ENCODE peak calls at places on chromosome 20, in four cellular contexts. I is mesenchymal stem cell, O is neuronal stem cell, J is mesendoderm. Q is an unnamed sample.

GRCh38 chr20:46199198-46199597 is 81.1 kb downstream of the CD40 start:
- DNase-seq in I (no peak), O (peak; percentile 43), J (peak; percentile 87), Q (peak; percentile 92)

GRCh38 chr20:29419378-29419777 is 1838.1 kb upstream of the DEFB115 start:
- DNase-seq in I (no peak), O (no peak), J (no peak), Q (no peak)

GRCh38 chr20:40525356-40525755 is 163.7 kb downstream of the MAFB start:
- DNase-seq in J (no peak), I (peak; percentile 57), O (no peak), Q (no peak)

GRCh38 chr20:43724383-43724782 is 2.4 kb downstream of the GTSF1L start:
- DNase-seq in J (no peak), O (no peak), I (no peak), Q (no peak)

GRCh38 chr20:63919130-63919529 is 24.2 kb downstream of the DNAJC5 start:
- DNase-seq in I (no peak), O (no peak), J (no peak), Q (no peak)

GRCh38 chr20:51350941-51351631 is 191.4 kb downstream of the NFATC2 start:
- DNase-seq in O (no peak), J (no peak), I (peak; percentile 66), Q (no peak)

GRCh38 chr20:38152175-38153010 is 12.7 kb downstream of the TGM2 start:
- DNase-seq in O (no peak), J (no peak), I (peak; percentile 61), Q (no peak)

GRCh38 chr20:6966721-6967120 is 199.2 kb downstream of the BMP2 start:
- DNase-seq in O (no peak), I (peak; percentile 10), J (no peak), Q (no peak)

GRCh38 chr20:61744691-61745396 is 320.8 kb downstream of the TAF4 start:
- DNase-seq in J (peak; percentile 49), I (peak; percentile 82), O (no peak), Q (no peak)

GRCh38 chr20:46213946-46214830 is 94.1 kb downstream of the CDH22 start:
- DNase-seq in O (no peak), J (no peak), I (no peak), Q (no peak)

GRCh38 chr20:31569163-31570020 is 35.7 kb upstream of the ID1 start:
- DNase-seq in I (peak; percentile 71), J (peak; percentile 71), O (no peak), Q (peak; percentile 80)

GRCh38 chr20:45993197-45993951 is 15.3 kb upstream of the MMP9 start:
- DNase-seq in I (peak; percentile 15), J (peak; percentile 93), O (no peak), Q (no peak)

GRCh38 chr20:52312131-52312729 is 120.7 kb upstream of the ZFP64 start:
- DNase-seq in J (peak; percentile 68), I (peak; percentile 76), O (peak; percentile 61), Q (peak; percentile 42)

GRCh38 chr20:6492396-6493055 is 275.0 kb upstream of the BMP2 start:
- DNase-seq in I (peak; percentile 62), O (peak; percentile 5), J (peak; percentile 85), Q (peak; percentile 26)

GRCh38 chr20:50037123-50037522 is 54.3 kb downstream of the SNAI1 start:
- DNase-seq in J (no peak), O (no peak), I (no peak), Q (no peak)

GRCh38 chr20:50038574-50038991 is 55.8 kb downstream of the SNAI1 start:
- DNase-seq in I (no peak), O (no peak), J (no peak), Q (peak; percentile 46)

GRCh38 chr20:50037575-50037974 is 54.8 kb downstream of the SNAI1 start:
- DNase-seq in O (no peak), J (no peak), I (no peak), Q (no peak)

GRCh38 chr20:50036703-50037102 is 53.9 kb downstream of the SNAI1 start:
- DNase-seq in J (no peak), I (no peak), O (no peak), Q (no peak)

GRCh38 chr20:50038169-50038568 is 55.4 kb downstream of the SNAI1 start:
- DNase-seq in O (no peak), I (no peak), J (no peak), Q (no peak)
- H2BK5ac ChIP-seq in O (no peak overlapping the region), I (no peak overlapping the region), J (no peak overlapping the region), Q (no peak overlapping the region)

GRCh38 chr20:3092611-3093379 is 8.3 kb upstream of the AVP start:
- DNase-seq in J (peak; percentile 32), O (no peak), I (no peak), Q (peak; percentile 52)
- H3K18ac ChIP-seq in J (peak overlapping the region; percentile 64), O (peak overlapping the region; percentile 88), I (no peak overlapping the region), Q (peak overlapping the region; percentile 57)

GRCh38 chr20:50032955-50033666 is 50.3 kb downstream of the SNAI1 start:
- DNase-seq in O (no peak), J (no peak), I (no peak), Q (no peak)
- H4K8ac ChIP-seq in O (no peak overlapping the region), J (no peak overlapping the region), I (peak overlapping the region; percentile 82), Q (no peak overlapping the region)

GRCh38 chr20:373171-373890 is 7.2 kb upstream of the TRIB3 start:
- DNase-seq in I (peak; percentile 99), J (peak; percentile 94), O (no peak), Q (peak; percentile 52)

GRCh38 chr20:370151-370600 is 10.4 kb upstream of the TRIB3 start:
- DNase-seq in O (no peak), J (no peak), I (peak; percentile 20), Q (no peak)

GRCh38 chr20:368915-369314 is 11.6 kb upstream of the TRIB3 start:
- DNase-seq in O (no peak), J (no peak), I (no peak), Q (no peak)

GRCh38 chr20:371755-372542 is 8.6 kb upstream of the TRIB3 start:
- DNase-seq in J (peak; percentile 69), I (peak; percentile 94), O (no peak), Q (no peak)

GRCh38 chr20:370977-371754 is 9.4 kb upstream of the TRIB3 start:
- DNase-seq in O (no peak), I (no peak), J (no peak), Q (no peak)
- H2BK5ac ChIP-seq in O (no peak overlapping the region), I (no peak overlapping the region), J (no peak overlapping the region), Q (no peak overlapping the region)

GRCh38 chr20:58754584-58754983 is 62.0 kb downstream of the NPEPL1 start:
- DNase-seq in J (no peak), O (no peak), I (no peak), Q (no peak)
- H3K18ac ChIP-seq in J (no peak overlapping the region), O (no peak overlapping the region), I (no peak overlapping the region), Q (no peak overlapping the region)

GRCh38 chr20:58797371-58798050 is 53.2 kb downstream of the GNAS-AS1 start:
- DNase-seq in J (no peak), I (no peak), O (no peak), Q (no peak)
- H4K8ac ChIP-seq in J (no peak overlapping the region), I (no peak overlapping the region), O (no peak overlapping the region), Q (no peak overlapping the region)

DNA sequence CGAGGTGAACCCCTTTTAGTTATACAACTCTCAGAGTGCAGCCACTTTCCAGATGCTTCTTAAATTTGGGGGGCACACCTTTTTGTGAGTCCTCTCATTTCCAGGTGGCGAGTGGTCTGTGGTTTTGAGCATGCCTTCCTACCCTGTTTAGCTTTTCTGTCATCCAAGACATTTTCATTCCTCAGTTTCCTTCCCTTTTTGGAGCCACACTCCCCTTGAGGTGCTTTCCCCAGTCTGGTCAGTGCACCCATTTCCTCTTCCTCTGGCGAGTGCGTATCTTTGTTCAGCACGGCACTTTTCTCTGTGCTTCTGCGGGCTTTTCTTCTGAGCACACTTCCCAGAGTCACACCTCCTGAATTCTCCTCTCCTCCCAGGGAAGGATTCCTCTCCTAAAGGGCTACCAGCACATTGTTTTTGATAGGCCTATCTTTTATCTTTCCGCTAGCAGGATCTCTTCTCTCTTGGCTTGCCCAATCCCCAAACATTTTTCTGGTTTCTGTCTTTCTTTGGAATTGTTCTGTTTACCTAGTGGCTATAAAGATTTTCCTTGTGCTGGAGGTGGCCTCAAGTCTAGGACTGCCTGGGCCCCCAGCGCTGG is 1.4 kb downstream of the PHF20 start:
- DNase-seq in J (peak; percentile 86), O (no peak), I (peak; percentile 73), Q (no peak)
- H2BK5ac ChIP-seq in J (no peak overlapping the region), O (no peak overlapping the region), I (no peak overlapping the region), Q (no peak overlapping the region)

DNA sequence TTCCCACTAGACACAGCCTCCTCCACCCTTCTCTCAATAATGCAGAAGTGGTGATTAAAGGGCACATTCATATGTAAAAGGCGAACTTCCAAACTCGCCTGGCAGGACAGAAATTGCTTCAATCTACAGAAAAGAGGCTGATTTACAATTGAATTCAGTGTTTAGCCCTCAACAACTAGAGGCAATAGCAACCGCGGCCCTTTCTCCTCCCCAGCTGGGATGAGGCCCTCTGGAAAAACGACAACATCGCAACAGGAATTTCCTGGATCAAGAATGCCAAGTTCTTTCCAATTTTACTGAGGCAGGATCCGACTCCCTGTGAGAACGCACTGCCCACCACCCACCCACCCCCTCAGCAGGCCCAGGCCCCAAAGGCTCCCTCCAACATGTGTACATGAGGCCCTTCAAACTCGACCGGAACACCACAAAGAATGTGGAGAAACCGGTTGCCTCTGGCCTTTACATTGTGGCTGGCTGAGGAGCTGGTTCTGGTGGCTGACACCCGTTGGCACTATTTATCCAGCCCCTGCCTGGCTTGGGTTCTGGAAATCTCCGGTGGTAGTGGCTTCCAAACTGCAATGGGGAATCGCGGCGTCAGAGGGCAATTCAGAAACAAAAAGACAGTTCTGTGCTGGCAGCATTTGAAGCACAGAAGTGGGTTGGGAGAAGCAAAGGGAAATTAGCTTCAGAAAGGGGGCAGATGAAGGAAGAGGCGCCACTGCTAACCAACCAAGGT is 36.8 kb downstream of the ZMYND8 start:
- DNase-seq in I (peak; percentile 83), J (peak; percentile 98), O (no peak), Q (peak; percentile 94)
- H3K18ac ChIP-seq in I (peak overlapping the region; percentile 67), J (peak overlapping the region; percentile 75), O (peak overlapping the region; percentile 68), Q (peak overlapping the region; percentile 98)

GRCh38 chr20:32626859-32627636 is 41.9 kb upstream of the NOL4L start:
- DNase-seq in O (no peak), J (no peak), I (no peak), Q (no peak)

GRCh38 chr20:32624687-32625345 is 39.7 kb upstream of the NOL4L start:
- DNase-seq in J (no peak), I (no peak), O (no peak), Q (no peak)

GRCh38 chr20:32626407-32626806 is 41.3 kb upstream of the NOL4L start:
- DNase-seq in J (no peak), I (no peak), O (no peak), Q (no peak)

GRCh38 chr20:32623667-32624157 is 38.6 kb upstream of the NOL4L start:
- DNase-seq in I (no peak), J (peak; percentile 54), O (no peak), Q (peak; percentile 68)

DNA sequence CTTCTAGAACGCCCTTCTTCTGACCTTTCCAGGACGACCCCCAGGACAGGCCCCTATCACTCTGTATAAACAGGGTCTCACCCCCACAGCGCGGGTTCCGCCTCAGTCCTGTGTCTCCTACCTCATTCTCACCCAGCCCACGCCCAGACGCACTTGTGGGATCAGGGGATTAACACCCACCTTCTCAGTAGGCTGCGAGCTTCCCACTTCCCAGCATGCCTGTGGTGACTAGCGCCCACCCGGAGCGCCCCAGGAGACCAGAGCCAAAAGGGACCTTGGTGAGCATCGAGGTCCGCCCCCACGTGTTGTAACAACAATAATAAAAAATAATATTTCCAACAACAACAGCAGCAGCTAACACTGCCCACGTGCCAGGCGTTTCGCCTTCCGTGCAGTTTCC is 40.9 kb upstream of the NOL4L start:
- DNase-seq in I (no peak), J (no peak), O (no peak), Q (no peak)
- H4K8ac ChIP-seq in I (no peak overlapping the region), J (no peak overlapping the region), O (no peak overlapping the region), Q (no peak overlapping the region)